ENCODE peak calls at places on chromosome 21, in nine cellular contexts. E is CD4-positive, alpha-beta memory T cell; B is memory B cell; S is fibroblast of pulmonary artery; K is M059J; G is iris pigment epithelial cell; X is naive thymus-derived CD4-positive, alpha-beta T cell; R is HTR-8/SVneo; O is NCI-H2171. M is an unnamed sample.

GRCh38 chr21:37551406-37552355 is 185.1 kb downstream of the DYRK1A start:
- DNase-seq in E (no peak), B (no peak), S (peak), K (peak), G (peak), X (no peak), R (no peak), O (no peak), M (no peak)

GRCh38 chr21:31553461-31553860 is 106.0 kb upstream of the SOD1 start:
- DNase-seq in E (no peak), B (no peak), S (no peak), K (no peak), G (no peak), X (no peak), R (no peak), O (no peak), M (no peak)

GRCh38 chr21:32888971-32889370 is 117.4 kb upstream of the PAXBP1 start:
- DNase-seq in E (no peak), B (no peak), S (no peak), K (no peak), G (no peak), X (no peak), R (no peak), O (no peak), M (no peak)

GRCh38 chr21:26061437-26061836 is 109.1 kb downstream of the APP start:
- DNase-seq in E (no peak), B (no peak), S (peak), K (no peak), G (peak), X (no peak), R (no peak), O (peak), M (peak)

GRCh38 chr21:40770435-40771055 is 76.4 kb downstream of the DSCAM start:
- DNase-seq in E (no peak), B (no peak), S (no peak), K (no peak), G (no peak), X (no peak), R (no peak), O (no peak), M (no peak)

GRCh38 chr21:42293649-42294272 is 21.4 kb downstream of the TFF3 start:
- DNase-seq in E (no peak), B (no peak), S (no peak), K (no peak), G (no peak), X (no peak), R (no peak), O (no peak), M (peak)

GRCh38 chr21:42655797-42656770 is 2.7 kb downstream of the PDE9A start:
- DNase-seq in E (no peak), B (no peak), S (no peak), K (no peak), G (no peak), X (no peak), R (no peak), O (no peak), M (no peak)

GRCh38 chr21:34337741-34338140 is 26.1 kb upstream of the KCNE2 start:
- DNase-seq in E (no peak), B (no peak), S (no peak), K (no peak), G (peak), X (no peak), R (no peak), O (no peak), M (no peak)

GRCh38 chr21:41627428-41627827 is 119.5 kb upstream of the TMPRSS2 start:
- DNase-seq in E (no peak), B (no peak), S (no peak), K (no peak), G (peak), X (no peak), R (no peak), O (no peak), M (no peak)

GRCh38 chr21:35336534-35336933 is 287.4 kb upstream of the RUNX1 start:
- DNase-seq in E (no peak), B (no peak), S (no peak), K (no peak), G (peak), X (no peak), R (no peak), O (no peak), M (no peak)

GRCh38 chr21:45995686-45996179 is 14.2 kb downstream of the COL6A1 start:
- DNase-seq in E (no peak), B (no peak), S (no peak), K (peak), G (no peak), X (no peak), R (no peak), O (no peak), M (no peak)

GRCh38 chr21:14736162-14736561 is 190.0 kb upstream of the SAMSN1 start:
- DNase-seq in E (no peak), B (no peak), S (no peak), K (no peak), G (no peak), X (no peak), R (no peak), O (no peak), M (no peak)

GRCh38 chr21:38668067-38668466 is 137.7 kb upstream of the ETS2 start:
- DNase-seq in E (no peak), B (no peak), S (no peak), K (no peak), G (no peak), X (no peak), R (no peak), O (no peak), M (no peak)

GRCh38 chr21:28663111-28663693 is 329.5 kb downstream of the LTN1 start:
- DNase-seq in E (no peak), B (no peak), S (no peak), K (no peak), G (no peak), X (no peak), R (no peak), O (no peak), M (no peak)

GRCh38 chr21:38858429-38859205 is 52.9 kb downstream of the ETS2 start:
- DNase-seq in E (no peak), B (no peak), S (no peak), K (no peak), G (no peak), X (no peak), R (no peak), O (no peak), M (no peak)

GRCh38 chr21:44982558-44983244 is 42.9 kb downstream of the SLX9 start:
- DNase-seq in E (no peak), B (no peak), S (peak), K (peak), G (peak), X (no peak), R (no peak), O (no peak), M (no peak)

GRCh38 chr21:34598931-34599400 is 15.9 kb downstream of the RCAN1 start:
- DNase-seq in E (no peak), B (no peak), S (no peak), K (peak), G (peak), X (no peak), R (no peak), O (no peak), M (no peak)

GRCh38 chr21:34774750-34775149 is 106.0 kb downstream of the CLIC6 start:
- DNase-seq in E (no peak), B (no peak), S (no peak), K (no peak), G (no peak), X (no peak), R (no peak), O (no peak), M (no peak)

GRCh38 chr21:36236052-36236730 is 79.6 kb downstream of the DOP1B start:
- DNase-seq in E (no peak), B (no peak), S (no peak), K (no peak), G (no peak), X (no peak), R (no peak), O (no peak), M (no peak)

GRCh38 chr21:42561742-42562141 is 48.1 kb downstream of the SLC37A1 start:
- DNase-seq in E (no peak), B (peak), S (no peak), K (no peak), G (no peak), X (no peak), R (no peak), O (no peak), M (no peak)

GRCh38 chr21:15060776-15061175 is 4.0 kb downstream of the NRIP1 start:
- DNase-seq in E (no peak), B (no peak), S (no peak), K (peak), G (peak), X (no peak), R (no peak), O (no peak), M (peak)

GRCh38 chr21:28790335-28790734 is 202.3 kb downstream of the LTN1 start:
- DNase-seq in E (no peak), B (no peak), S (no peak), K (no peak), G (no peak), X (no peak), R (no peak), O (no peak), M (no peak)

GRCh38 chr21:28298251-28298672 is 694.4 kb downstream of the LTN1 start:
- DNase-seq in E (no peak), B (no peak), S (peak), K (no peak), G (peak), X (no peak), R (no peak), O (no peak), M (no peak)

GRCh38 chr21:14981246-14981645 is 83.6 kb downstream of the NRIP1 start:
- DNase-seq in E (no peak), B (no peak), S (no peak), K (no peak), G (no peak), X (no peak), R (no peak), O (no peak), M (no peak)